ENCODE peak calls at places on chromosomes 1 and 21, in nine cellular contexts. T, M, J, S, X, G, L, R and B are unnamed samples.

GRCh38 chr1:62800274-62800673 is 16.3 kb downstream of the ATG4C start:
- DNase-seq in T (no peak), M (no peak), J (peak; percentile 10), S (no peak), X (no peak), G (no peak), L (no peak), R (no peak), B (no peak)

GRCh38 chr1:4395676-4396075 is 258.7 kb upstream of the AJAP1 start:
- DNase-seq in T (no peak), M (no peak), J (no peak), S (no peak), X (no peak), G (no peak), L (no peak), R (no peak), B (no peak)

GRCh38 chr1:166304131-166304530 is 137.3 kb upstream of the FAM78B start:
- DNase-seq in T (no peak), M (no peak), J (no peak), S (no peak), X (no peak), G (no peak), L (peak; percentile 83), R (no peak), B (no peak)

GRCh38 chr1:228150021-228150457 is 309 bp downstream of the GJC2 start:
- DNase-seq in T (peak; percentile 67), M (no peak), J (no peak), S (peak; percentile 45), X (no peak), G (no peak), L (no peak), R (no peak), B (no peak)

GRCh38 chr1:230124187-230125128 is 57.4 kb downstream of the GALNT2 start:
- DNase-seq in T (no peak), M (no peak), J (no peak), S (no peak), X (no peak), G (no peak), L (no peak), R (no peak), B (no peak)

GRCh38 chr1:205756552-205756951 is 6.6 kb upstream of the NUCKS1 start:
- DNase-seq in T (no peak), M (no peak), J (no peak), S (no peak), X (no peak), G (no peak), L (no peak), R (no peak), B (no peak)

GRCh38 chr21:26449161-26449560 is 123.9 kb downstream of the CYYR1 start:
- DNase-seq in T (no peak), M (no peak), J (no peak), S (no peak), X (no peak), G (peak; percentile 64), L (no peak), R (no peak), B (no peak)

GRCh38 chr1:85445906-85446305 is 19.1 kb downstream of the DDAH1 start:
- DNase-seq in T (no peak), M (no peak), J (no peak), S (no peak), X (no peak), G (peak; percentile 66), L (no peak), R (no peak), B (no peak)

GRCh38 chr1:117045644-117046043 is 14.5 kb upstream of the TTF2 start:
- DNase-seq in T (no peak), M (no peak), J (no peak), S (no peak), X (no peak), G (peak; percentile 66), L (peak; percentile 44), R (no peak), B (peak; percentile 65)

DNA sequence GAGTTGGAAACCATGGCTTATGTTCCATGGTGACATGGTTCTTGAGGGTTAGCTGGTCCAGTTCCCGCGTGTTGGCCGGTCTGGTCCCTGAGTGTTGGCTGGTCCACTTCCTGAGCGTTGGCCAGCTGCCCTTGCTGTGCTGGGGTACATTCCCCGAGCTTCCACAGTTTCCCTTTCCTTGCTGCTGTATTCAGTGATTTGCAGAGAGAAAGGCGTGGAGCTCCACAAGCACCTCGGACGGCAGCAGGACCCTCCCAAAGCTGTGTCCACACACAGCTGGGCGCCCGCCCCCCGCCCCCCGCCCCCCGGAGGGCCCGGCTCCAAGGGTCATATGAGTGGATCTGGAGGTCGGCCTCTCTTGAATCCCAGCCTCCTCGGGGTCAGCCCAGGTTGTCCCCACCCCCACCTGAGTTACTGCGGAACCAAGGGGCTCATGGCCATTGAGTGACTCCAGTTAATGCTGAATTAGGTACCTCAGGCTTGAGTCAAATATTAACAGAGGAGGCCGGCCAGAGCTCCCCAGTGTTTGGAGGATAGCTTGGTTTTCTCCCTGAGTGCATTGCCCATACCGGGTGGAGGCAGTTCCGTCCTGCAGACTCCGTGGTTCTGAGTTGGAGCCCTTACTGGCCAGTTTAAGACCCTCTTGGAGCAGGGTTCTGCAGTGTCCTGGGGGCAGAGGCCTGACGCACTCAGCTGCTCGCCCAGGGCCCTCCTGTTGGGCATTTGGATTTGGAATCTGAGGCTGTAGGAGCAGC is 18.4 kb downstream of the COL18A1 start:
- DNase-seq in T (peak; percentile 49), M (no peak), J (no peak), S (no peak), X (no peak), G (no peak), L (no peak), R (no peak), B (no peak)
- H3K4me3 ChIP-seq in T (no peak overlapping the region), M (no peak overlapping the region), J (no peak overlapping the region), S (no peak overlapping the region), X (no peak overlapping the region), G (no peak overlapping the region), L (no peak overlapping the region), R (no peak overlapping the region), B (no peak overlapping the region)

GRCh38 chr1:179103999-179104398 is 22.1 kb downstream of the TOR3A start:
- DNase-seq in T (no peak), M (no peak), J (no peak), S (no peak), X (no peak), G (no peak), L (no peak), R (no peak), B (no peak)
- H3K36me3 ChIP-seq in T (no peaks in the 10 kb centered on the region), M (peaks cover 11% of the 10 kb centered on the region), J (peaks cover 27% of the 10 kb centered on the region), S (no peaks in the 10 kb centered on the region), X (peaks cover 19% of the 10 kb centered on the region), G (peaks cover 14% of the 10 kb centered on the region), L (peaks cover 8% of the 10 kb centered on the region), R (peaks cover under 1% of the 10 kb centered on the region), B (peaks cover 10% of the 10 kb centered on the region)

GRCh38 chr1:248824301-248824700 is 1.4 kb downstream of the SH3BP5L start:
- DNase-seq in T (no peak), M (no peak), J (no peak), S (no peak), X (no peak), G (no peak), L (no peak), R (peak; percentile 11), B (no peak)
- H3K4me1 ChIP-seq in T (peaks cover 75% of the 10 kb centered on the region), M (peaks cover 26% of the 10 kb centered on the region), J (peaks cover 43% of the 10 kb centered on the region), S (peaks cover 24% of the 10 kb centered on the region), X (peaks cover 38% of the 10 kb centered on the region), G (peaks cover 8% of the 10 kb centered on the region), L (no peaks in the 10 kb centered on the region), R (peaks cover 53% of the 10 kb centered on the region), B (no peaks in the 10 kb centered on the region)

GRCh38 chr1:12161662-12162458 is 4.9 kb upstream of the TNFRSF1B start:
- DNase-seq in T (peak; percentile 93), M (peak; percentile 90), J (peak; percentile 65), S (peak; percentile 86), X (peak; percentile 96), G (peak; percentile 96), L (peak; percentile 93), R (peak; percentile 82), B (peak; percentile 88)
- H3K4me3 ChIP-seq in T (no peak overlapping the region), M (no peak overlapping the region), J (no peak overlapping the region), S (no peak overlapping the region), X (no peak overlapping the region), G (no peak overlapping the region), L (no peak overlapping the region), R (no peak overlapping the region), B (no peak overlapping the region)

GRCh38 chr1:72013161-72013560 is 269.2 kb downstream of the NEGR1 start:
- DNase-seq in T (no peak), M (no peak), J (no peak), S (no peak), X (no peak), G (no peak), L (peak; percentile 61), R (no peak), B (no peak)

GRCh38 chr1:72011721-72012120 is 270.6 kb downstream of the NEGR1 start:
- DNase-seq in T (no peak), M (no peak), J (no peak), S (no peak), X (no peak), G (no peak), L (no peak), R (no peak), B (no peak)

GRCh38 chr1:72009170-72009569 is 273.2 kb downstream of the NEGR1 start:
- DNase-seq in T (no peak), M (no peak), J (no peak), S (no peak), X (no peak), G (no peak), L (no peak), R (no peak), B (no peak)

GRCh38 chr1:72007312-72007711 is 275.0 kb downstream of the NEGR1 start:
- DNase-seq in T (no peak), M (no peak), J (no peak), S (no peak), X (no peak), G (no peak), L (no peak), R (no peak), B (no peak)

DNA sequence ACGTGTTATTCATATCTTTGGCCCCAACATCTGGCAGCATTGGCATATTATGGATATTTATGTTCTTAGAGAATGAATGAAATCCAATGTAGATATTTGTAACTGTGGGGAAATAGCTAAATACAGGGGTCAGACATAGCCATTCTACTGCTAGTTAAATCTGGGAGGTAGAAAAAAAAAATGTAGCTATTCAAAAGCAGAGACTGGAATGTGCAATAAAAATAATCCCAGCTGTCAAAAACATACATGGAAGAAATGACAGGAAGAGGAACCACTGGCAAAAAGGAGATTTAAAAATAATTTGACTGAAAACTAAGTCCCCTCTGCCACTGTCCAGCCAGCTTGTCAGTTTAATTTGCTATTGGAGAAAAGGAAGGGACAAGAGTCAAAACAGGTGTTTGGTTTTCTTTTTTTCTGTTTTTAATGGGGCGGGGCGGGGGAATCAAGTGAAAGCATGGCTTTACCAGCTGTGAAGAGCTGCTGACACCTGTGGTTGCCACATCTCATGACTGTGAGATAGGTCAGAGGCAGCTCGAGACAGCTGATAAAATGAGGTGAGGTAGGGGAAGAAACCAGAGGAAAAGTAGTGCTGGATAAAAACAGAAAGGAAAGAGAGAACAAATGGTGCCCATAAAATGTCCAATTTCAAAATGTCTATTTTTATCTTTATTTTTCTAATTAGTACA is 272.4 kb downstream of the NEGR1 start:
- DNase-seq in T (no peak), M (no peak), J (no peak), S (no peak), X (no peak), G (no peak), L (no peak), R (no peak), B (peak; percentile 81)
- H3K36me3 ChIP-seq in T (no peaks in the 10 kb centered on the region), M (no peaks in the 10 kb centered on the region), J (no peaks in the 10 kb centered on the region), S (no peaks in the 10 kb centered on the region), X (no peaks in the 10 kb centered on the region), G (no peaks in the 10 kb centered on the region), L (no peaks in the 10 kb centered on the region), R (no peaks in the 10 kb centered on the region), B (no peaks in the 10 kb centered on the region)